ENCODE peak calls at places on chromosomes 4 and X, in eight cellular contexts. C, W, A, F, X, J, L and G are unnamed samples.
A peak's percentile ranks its signal among the peaks of the same experiment; 100 is the strongest.

GRCh38 chr4:85426366-85426765 is 48.6 kb upstream of the ARHGAP24 start:
- DNase-seq in C (no peak), W (no peak), A (no peak), F (no peak), X (no peak), J (no peak), L (no peak), G (no peak)

GRCh38 chrX:129773649-129774458 is 5.9 kb upstream of the SASH3 start:
- DNase-seq in C (no peak), W (no peak), A (no peak), F (no peak), X (no peak), J (no peak), L (no peak), G (no peak)

GRCh38 chr4:146436423-146437162 is 85.1 kb downstream of the SLC10A7 start:
- DNase-seq in C (no peak), W (no peak), A (no peak), F (no peak), X (no peak), J (no peak), L (no peak), G (no peak)

GRCh38 chr4:25427871-25428270 is 50.8 kb downstream of the ANAPC4 start:
- DNase-seq in C (no peak), W (no peak), A (no peak), F (no peak), X (no peak), J (no peak), L (no peak), G (no peak)

GRCh38 chr4:153335665-153336064 is 8.8 kb upstream of the MND1 start:
- DNase-seq in C (no peak), W (no peak), A (no peak), F (peak; percentile 84), X (no peak), J (no peak), L (no peak), G (no peak)

GRCh38 chrX:111634823-111635410 is 46.1 kb upstream of the ALG13 start:
- DNase-seq in C (no peak), W (no peak), A (no peak), F (peak; percentile 76), X (no peak), J (no peak), L (no peak), G (no peak)

GRCh38 chr4:78545275-78546246 is 6.0 kb upstream of the ANXA3 start:
- DNase-seq in C (no peak), W (no peak), A (no peak), F (no peak), X (no peak), J (no peak), L (no peak), G (no peak)

GRCh38 chr4:2141762-2142520 is 82.8 kb downstream of the NAT8L start:
- DNase-seq in C (no peak), W (no peak), A (no peak), F (no peak), X (no peak), J (no peak), L (no peak), G (no peak)

GRCh38 chrX:65871671-65872311 is 168.1 kb downstream of the VSIG4 start:
- DNase-seq in C (no peak), W (peak; percentile 5), A (no peak), F (peak; percentile 87), X (no peak), J (no peak), L (no peak), G (no peak)

GRCh38 chr4:101290651-101291050 is 56.7 kb downstream of the PPP3CA start:
- DNase-seq in C (no peak), W (no peak), A (no peak), F (no peak), X (no peak), J (no peak), L (no peak), G (no peak)

GRCh38 chr4:122854444-122854843 is 27.8 kb downstream of the FGF2 start:
- DNase-seq in C (no peak), W (no peak), A (no peak), F (no peak), X (no peak), J (no peak), L (no peak), G (no peak)

GRCh38 chr4:476501-476900 is 22.5 kb downstream of the ZNF721 start:
- DNase-seq in C (no peak), W (no peak), A (no peak), F (no peak), X (no peak), J (no peak), L (no peak), G (no peak)

GRCh38 chr4:55509272-55509671 is 37.4 kb downstream of the CLOCK start:
- DNase-seq in C (no peak), W (no peak), A (no peak), F (no peak), X (no peak), J (no peak), L (no peak), G (no peak)

GRCh38 chrX:153662266-153662665 is 11.3 kb downstream of the PNCK start:
- DNase-seq in C (peak; percentile 88), W (peak; percentile 43), A (peak; percentile 69), F (peak; percentile 29), X (peak; percentile 46), J (no peak), L (peak; percentile 43), G (peak; percentile 43)

GRCh38 chr4:174578366-174578765 is 56.1 kb upstream of the HPGD start:
- DNase-seq in C (no peak), W (no peak), A (no peak), F (peak; percentile 71), X (no peak), J (no peak), L (no peak), G (no peak)

GRCh38 chr4:155179216-155179615 is 29.2 kb upstream of the NPY2R start:
- DNase-seq in C (no peak), W (no peak), A (no peak), F (peak; percentile 72), X (no peak), J (no peak), L (no peak), G (no peak)

GRCh38 chr4:2745981-2746806 is 9.9 kb downstream of the TNIP2 start:
- DNase-seq in C (no peak), W (peak; percentile 80), A (peak; percentile 81), F (peak; percentile 84), X (peak; percentile 81), J (peak; percentile 85), L (peak; percentile 67), G (peak; percentile 86)

GRCh38 chr4:138643827-138644226 is 371.8 kb upstream of the NOCT start:
- DNase-seq in C (no peak), W (no peak), A (no peak), F (no peak), X (no peak), J (no peak), L (no peak), G (no peak)

GRCh38 chr4:3241905-3242304 is 7.1 kb upstream of the MSANTD1 start:
- DNase-seq in C (no peak), W (no peak), A (no peak), F (no peak), X (no peak), J (no peak), L (no peak), G (no peak)

GRCh38 chr4:73780834-73781233 is 40.5 kb downstream of the CXCL8 start:
- DNase-seq in C (no peak), W (no peak), A (no peak), F (no peak), X (no peak), J (no peak), L (no peak), G (no peak)

GRCh38 chr4:185128272-185129119 is 14.6 kb upstream of the SLC25A4 start:
- DNase-seq in C (no peak), W (peak; percentile 9), A (peak; percentile 69), F (peak; percentile 52), X (peak; percentile 25), J (peak; percentile 62), L (peak; percentile 26), G (peak; percentile 5)

GRCh38 chrX:465418-465817 is 78.7 kb upstream of the PPP2R3B start:
- DNase-seq in C (no peak), W (no peak), A (no peak), F (no peak), X (no peak), J (no peak), L (no peak), G (no peak)

GRCh38 chrX:130343411-130343810 is 3.7 kb downstream of the SLC25A14 start:
- DNase-seq in C (no peak), W (no peak), A (no peak), F (no peak), X (no peak), J (no peak), L (no peak), G (no peak)

GRCh38 chrX:21952624-21953023 is 12.1 kb downstream of the SMS start:
- DNase-seq in C (no peak), W (no peak), A (no peak), F (no peak), X (no peak), J (no peak), L (no peak), G (no peak)

GRCh38 chr4:100042711-100043110 is 92.6 kb upstream of the H2AZ1 start:
- DNase-seq in C (no peak), W (no peak), A (no peak), F (no peak), X (no peak), J (no peak), L (no peak), G (no peak)

GRCh38 chrX:38627683-38628082 is 66.3 kb downstream of the TSPAN7 start:
- DNase-seq in C (no peak), W (peak; percentile 7), A (no peak), F (peak; percentile 15), X (no peak), J (peak; percentile 7), L (no peak), G (no peak)

GRCh38 chr4:55345980-55346850 is at the start of gene SRD5A3:
- DNase-seq in C (peak; percentile 97), W (peak; percentile 71), A (peak; percentile 94), F (peak; percentile 35), X (peak; percentile 75), J (peak; percentile 88), L (peak; percentile 89), G (peak; percentile 65)

GRCh38 chr4:113646456-113646809 is 115.1 kb downstream of the CAMK2D start:
- DNase-seq in C (no peak), W (no peak), A (no peak), F (peak; percentile 71), X (no peak), J (no peak), L (peak; percentile 15), G (no peak)

GRCh38 chr4:6892190-6892908 is 17.3 kb upstream of the TBC1D14 start:
- DNase-seq in C (peak; percentile 89), W (peak; percentile 55), A (peak; percentile 71), F (no peak), X (no peak), J (no peak), L (peak; percentile 58), G (peak; percentile 30)

GRCh38 chr4:169619518-169619957 is 840 bp upstream of the CLCN3 start:
- DNase-seq in C (no peak), W (peak; percentile 55), A (no peak), F (peak; percentile 77), X (peak; percentile 75), J (peak; percentile 71), L (no peak), G (no peak)

GRCh38 chr4:147778942-147779341 is 47.1 kb downstream of the ARHGAP10 start:
- DNase-seq in C (no peak), W (no peak), A (no peak), F (no peak), X (no peak), J (no peak), L (no peak), G (no peak)

GRCh38 chr4:168765726-168766125 is 244.3 kb downstream of the CBR4 start:
- DNase-seq in C (no peak), W (no peak), A (no peak), F (peak; percentile 75), X (no peak), J (no peak), L (peak; percentile 50), G (no peak)

GRCh38 chrX:40411350-40412111 is 169.2 kb upstream of the ATP6AP2 start:
- DNase-seq in C (no peak), W (no peak), A (no peak), F (no peak), X (no peak), J (no peak), L (no peak), G (no peak)

GRCh38 chr4:38821739-38822138 is 17.1 kb upstream of the TLR1 start:
- DNase-seq in C (no peak), W (no peak), A (no peak), F (no peak), X (no peak), J (no peak), L (no peak), G (no peak)